ENCODE peak calls at places on chromosomes 1 and 21, in six cellular contexts. P, K, B, C, E and M are unnamed samples.

GRCh38 chr21:45246535-45247320 is 41.0 kb downstream of the POFUT2 start:
- DNase-seq in P (no peak), E (no peak), C (no peak), B (no peak), K (peak; percentile 37), M (no peak)

GRCh38 chr1:15719721-15720120 is 16.3 kb upstream of the SLC25A34 start:
- DNase-seq in B (no peak), K (peak; percentile 69), C (no peak), P (no peak), E (no peak), M (peak; percentile 11)

GRCh38 chr21:41396452-41397107 is 29.5 kb upstream of the MX1 start:
- DNase-seq in E (peak; percentile 45), K (no peak), C (no peak), B (no peak), P (peak; percentile 88), M (no peak)

GRCh38 chr21:34501716-34502115 is 10.3 kb downstream of the KCNE1 start:
- DNase-seq in K (no peak), B (no peak), E (no peak), P (no peak), C (no peak), M (no peak)

GRCh38 chr1:75115654-75116053 is 18.5 kb upstream of the LHX8 start:
- DNase-seq in C (no peak), B (no peak), P (no peak), K (no peak), E (no peak), M (no peak)

GRCh38 chr1:36080801-36081200 is 3.1 kb upstream of the TEKT2 start:
- DNase-seq in E (no peak), P (no peak), K (peak; percentile 8), B (no peak), C (no peak), M (no peak)

GRCh38 chr1:13964768-13965167 is 264.8 kb downstream of the PRDM2 start:
- DNase-seq in K (no peak), C (no peak), B (no peak), P (no peak), E (no peak), M (no peak)

GRCh38 chr1:183807549-183808168 is 2.7 kb downstream of the RGL1 start:
- DNase-seq in C (no peak), P (no peak), K (no peak), E (peak; percentile 19), B (no peak), M (no peak)

GRCh38 chr1:33297911-33298622 is 22.8 kb downstream of the A3GALT2 start:
- DNase-seq in C (no peak), E (no peak), B (no peak), P (no peak), K (no peak), M (no peak)

GRCh38 chr1:98388431-98388830 is 273.1 kb upstream of the SNX7 start:
- DNase-seq in E (no peak), P (no peak), K (no peak), C (no peak), B (no peak), M (peak; percentile 49)

GRCh38 chr1:247077234-247077633 is 1.4 kb downstream of the ZNF670 start:
- DNase-seq in E (no peak), P (no peak), B (no peak), C (no peak), K (no peak), M (no peak)

GRCh38 chr1:164466001-164466421 is 93.0 kb upstream of the PBX1 start:
- DNase-seq in C (no peak), B (no peak), K (no peak), E (no peak), P (no peak), M (no peak)

GRCh38 chr1:176379626-176380339 is 83.2 kb upstream of the PAPPA2 start:
- DNase-seq in E (no peak), P (no peak), B (no peak), K (no peak), C (no peak), M (no peak)

GRCh38 chr1:169466259-169467230 is 19.2 kb downstream of the SLC19A2 start:
- DNase-seq in C (no peak), B (no peak), K (no peak), P (no peak), E (peak; percentile 26), M (peak; percentile 36)

GRCh38 chr1:56050911-56051310 is 528.5 kb downstream of the PLPP3 start:
- DNase-seq in B (no peak), E (no peak), K (no peak), P (no peak), C (no peak), M (no peak)

GRCh38 chr1:21783679-21784603 is 992 bp upstream of the USP48 start:
- DNase-seq in K (peak; percentile 80), E (peak; percentile 15), P (peak; percentile 78), C (no peak), B (peak; percentile 85), M (no peak)

GRCh38 chr21:39218082-39218409 is 34.8 kb upstream of the PSMG1 start:
- DNase-seq in K (no peak), C (no peak), P (no peak), B (no peak), E (no peak), M (no peak)

GRCh38 chr1:230717251-230717650 is 3.3 kb upstream of the AGT start:
- DNase-seq in E (no peak), P (no peak), C (no peak), B (no peak), K (no peak), M (no peak)

GRCh38 chr1:155569988-155570592 is 7.5 kb upstream of the ASH1L start:
- DNase-seq in E (no peak), B (no peak), P (no peak), C (no peak), K (peak; percentile 68), M (no peak)

GRCh38 chr1:198929961-198930599 is 291.2 kb downstream of the PTPRC start:
- DNase-seq in C (no peak), K (no peak), P (no peak), E (no peak), B (no peak), M (no peak)

GRCh38 chr1:99872063-99872462 is 21.9 kb downstream of the AGL start:
- DNase-seq in B (no peak), E (no peak), C (no peak), K (no peak), P (no peak), M (no peak)

GRCh38 chr1:50491142-50491541 is 67.9 kb upstream of the DMRTA2 start:
- DNase-seq in C (no peak), B (no peak), E (no peak), K (no peak), P (no peak), M (no peak)

GRCh38 chr1:33696962-33697361 is 166.9 kb upstream of the HMGB4 start:
- DNase-seq in K (no peak), C (no peak), B (no peak), E (no peak), P (no peak), M (no peak)

GRCh38 chr1:36864182-36865079 is 169.9 kb downstream of the GRIK3 start:
- DNase-seq in E (no peak), B (peak; percentile 55), C (no peak), K (no peak), P (peak; percentile 18), M (peak; percentile 56)

GRCh38 chr1:237953238-237953637 is 62.5 kb upstream of the ZP4 start:
- DNase-seq in K (no peak), E (no peak), B (no peak), C (no peak), P (no peak), M (no peak)

GRCh38 chr1:233060595-233060994 is 110.2 kb downstream of the NTPCR start:
- DNase-seq in P (no peak), C (no peak), E (no peak), K (no peak), B (no peak), M (no peak)

GRCh38 chr21:37198989-37199924 is 67.9 kb downstream of the VPS26C start:
- DNase-seq in E (no peak), C (no peak), P (no peak), K (peak; percentile 86), B (no peak), M (no peak)

GRCh38 chr1:109817881-109818280 is 54.2 kb upstream of the EPS8L3 start:
- DNase-seq in C (no peak), B (no peak), P (no peak), K (no peak), E (no peak), M (no peak)

DNA sequence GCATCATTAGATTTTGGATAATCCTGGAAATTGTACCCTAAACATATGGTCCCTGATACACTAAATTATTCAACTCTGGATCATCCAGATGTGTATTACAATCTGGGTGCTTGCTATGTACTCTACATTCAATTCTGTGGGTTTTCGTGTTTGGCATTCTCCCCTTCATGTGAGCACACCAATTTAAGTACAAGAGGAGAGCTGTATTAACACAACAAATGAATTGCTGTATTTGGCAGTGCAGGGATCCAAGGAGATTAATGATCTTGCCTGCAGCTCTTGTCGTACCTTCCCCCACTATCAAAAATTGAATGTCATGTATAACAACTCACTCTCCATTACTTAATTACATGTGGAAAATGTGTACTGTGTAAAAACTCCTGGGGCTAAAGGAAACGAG is 172.3 kb upstream of the L1TD1 start:
- DNase-seq in B (no peak), E (no peak), P (no peak), C (no peak), K (no peak), M (no peak)
- TF ChIP-seq CTCF in B (no peak), E (no peak), P (no peak), C (no peak), K (no peak), M (no peak)

DNA sequence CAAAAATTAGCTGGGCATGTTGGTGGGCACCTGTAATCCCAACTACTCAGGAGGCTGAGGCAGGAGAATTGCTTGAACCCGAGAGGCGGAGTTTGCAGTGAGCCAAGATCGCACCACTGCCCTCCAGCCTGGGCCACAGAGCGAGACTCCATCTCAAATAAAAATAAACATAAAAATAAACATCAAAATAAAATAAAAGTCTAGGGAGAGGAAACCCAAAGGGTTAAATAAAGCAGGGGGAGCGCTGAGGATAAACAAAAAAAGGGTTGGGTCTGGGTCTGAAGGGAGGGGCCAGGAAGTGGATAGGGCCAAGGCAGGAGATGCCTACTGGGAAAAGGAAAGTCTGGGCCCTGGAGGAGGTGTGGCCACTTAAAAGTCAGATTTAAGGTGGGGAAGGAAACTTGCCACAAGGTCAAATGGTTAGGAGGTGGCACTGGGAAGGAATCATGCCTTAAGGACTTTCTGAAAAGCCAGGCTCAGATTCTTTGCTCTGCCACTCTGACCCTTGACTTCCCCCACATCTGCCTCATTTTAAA is 150.0 kb downstream of the ADSS2 start:
- DNase-seq in C (no peak), B (no peak), P (peak; percentile 44), E (no peak), K (no peak), M (no peak)
- TF ChIP-seq CTCF in C (no peak), B (no peak), P (no peak), E (no peak), K (no peak), M (no peak)

DNA sequence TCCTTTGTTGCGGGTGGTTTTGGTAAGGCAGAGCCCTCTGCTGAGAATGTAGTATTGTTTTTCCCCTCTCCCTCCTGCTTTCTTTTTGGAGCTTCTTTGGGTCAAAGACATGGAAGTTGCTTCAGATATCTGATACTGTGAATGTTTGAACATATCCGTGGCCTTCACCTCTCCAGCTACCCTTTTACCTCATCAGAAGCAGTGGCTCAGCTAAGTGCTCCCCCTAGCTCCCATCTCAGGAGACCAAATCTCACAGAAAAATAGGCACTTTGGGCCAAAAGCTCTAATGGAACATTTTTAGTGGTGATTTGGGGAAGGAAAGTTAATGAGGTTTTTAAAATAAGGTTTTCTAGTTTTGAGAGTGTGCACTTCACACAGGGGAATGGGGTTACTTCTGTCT is 6.3 kb downstream of the TMEM200B start:
- DNase-seq in B (no peak), E (no peak), P (no peak), C (no peak), K (peak; percentile 37), M (no peak)
- TF ChIP-seq CTCF in B (no peak), E (no peak), P (no peak), C (no peak), K (peak; percentile 15), M (no peak)

GRCh38 chr1:242738702-242739225 is 214.3 kb upstream of the PLD5 start:
- DNase-seq in C (no peak), P (no peak), K (no peak), E (no peak), B (no peak), M (no peak)
- TF ChIP-seq CTCF in C (no peak), P (no peak), K (no peak), E (no peak), B (no peak), M (no peak)